ENCODE peak calls at places on chromosomes 16 and 17, in ten cellular contexts. P, S, Y, U, Q, R, W, D, I and M are unnamed samples.

GRCh38 chr16:84643180-84643583 is 5.1 kb upstream of the KLHL36 start:
- DNase-seq in D (no peak), R (no peak), S (no peak), Y (no peak), W (peak), P (no peak), U (no peak), Q (peak), I (no peak), M (peak)

GRCh38 chr16:89331371-89332109 is 114.0 kb downstream of the ZNF778 start:
- DNase-seq in Y (no peak), Q (no peak), W (no peak), R (no peak), U (no peak), D (no peak), P (no peak), I (no peak), S (no peak), M (no peak)

GRCh38 chr16:3121843-3122467 is 9.6 kb downstream of the ZNF205 start:
- DNase-seq in R (no peak), S (peak), Q (no peak), D (no peak), P (no peak), W (no peak), Y (no peak), U (no peak), I (no peak), M (no peak)

GRCh38 chr17:35286120-35286781 is 43.4 kb downstream of the SLFN5 start:
- DNase-seq in P (no peak), S (no peak), I (no peak), D (no peak), Y (no peak), W (no peak), Q (no peak), R (no peak), U (no peak), M (no peak)

GRCh38 chr17:45282683-45283644 is 21.1 kb upstream of the SPATA32 start:
- DNase-seq in Y (peak), U (no peak), P (no peak), R (no peak), D (no peak), S (peak), Q (no peak), W (no peak), I (no peak), M (no peak)

GRCh38 chr16:11627822-11628457 is 40.3 kb upstream of the SNN start:
- DNase-seq in R (peak), S (peak), W (no peak), U (no peak), I (no peak), D (no peak), Y (no peak), Q (no peak), P (no peak), M (peak)

GRCh38 chr17:13393841-13394710 is 207.7 kb downstream of the HS3ST3A1 start:
- DNase-seq in D (no peak), I (no peak), W (no peak), Q (no peak), R (no peak), P (no peak), S (no peak), U (no peak), Y (no peak), M (no peak)

GRCh38 chr16:48384305-48384981 is 770 bp downstream of the SIAH1 start:
- DNase-seq in U (peak), W (peak), I (no peak), S (peak), Q (peak), R (peak), P (peak), D (no peak), Y (peak), M (peak)

GRCh38 chr17:17018021-17018441 is 24.2 kb upstream of the MPRIP start:
- DNase-seq in U (no peak), I (no peak), Q (no peak), D (no peak), S (no peak), R (no peak), P (no peak), W (no peak), Y (no peak), M (no peak)

GRCh38 chr17:42203354-42203753 is 9.1 kb upstream of the GHDC start:
- DNase-seq in U (no peak), Q (no peak), D (no peak), W (no peak), S (no peak), R (no peak), Y (no peak), I (no peak), P (no peak), M (no peak)

GRCh38 chr16:54817432-54817831 is 113.2 kb upstream of the IRX5 start:
- DNase-seq in I (no peak), Q (no peak), W (no peak), S (peak), D (no peak), U (no peak), R (no peak), P (no peak), Y (peak), M (no peak)

GRCh38 chr17:77375917-77376651 is 235.3 kb downstream of the SEC14L1 start:
- DNase-seq in Y (no peak), D (no peak), P (no peak), S (no peak), U (peak), W (no peak), I (no peak), Q (no peak), R (no peak), M (no peak)

GRCh38 chr17:74957935-74958549 is 14.5 kb downstream of the HID1 start:
- DNase-seq in U (peak), Y (peak), Q (peak), P (peak), W (peak), I (peak), D (peak), S (peak), R (peak), M (peak)

GRCh38 chr17:33575046-33575445 is 282.0 kb upstream of the ASIC2 start:
- DNase-seq in R (no peak), S (no peak), W (no peak), U (no peak), I (no peak), Q (no peak), P (no peak), Y (no peak), D (no peak), M (no peak)

GRCh38 chr17:29977836-29978235 is 36.4 kb downstream of the EFCAB5 start:
- DNase-seq in U (no peak), D (no peak), I (no peak), R (no peak), S (no peak), Q (no peak), Y (peak), P (no peak), W (no peak), M (no peak)

GRCh38 chr16:81707411-81708321 is 71.4 kb upstream of the PLCG2 start:
- DNase-seq in P (no peak), I (peak), Y (peak), W (peak), D (no peak), R (peak), Q (peak), S (no peak), U (no peak), M (no peak)

GRCh38 chr16:84885024-84885910 is 65.5 kb downstream of the CRISPLD2 start:
- DNase-seq in Q (no peak), W (no peak), R (no peak), P (no peak), U (no peak), I (peak), Y (no peak), S (no peak), D (no peak), M (peak)

GRCh38 chr17:66580178-66580577 is 254.7 kb upstream of the CACNG5 start:
- DNase-seq in W (peak), Y (no peak), P (no peak), U (no peak), D (no peak), S (no peak), R (no peak), I (no peak), Q (peak), M (no peak)

GRCh38 chr16:88195021-88195581 is 187.7 kb upstream of the ZNF469 start:
- DNase-seq in Q (peak), S (no peak), W (no peak), Y (no peak), D (no peak), I (no peak), R (no peak), U (no peak), P (no peak), M (no peak)

GRCh38 chr17:79707931-79708891 is 22.5 kb upstream of the ENPP7 start:
- DNase-seq in U (peak), R (peak), S (peak), Y (peak), Q (peak), I (no peak), P (peak), D (peak), W (no peak), M (no peak)

GRCh38 chr16:4309102-4309832 is 6.6 kb upstream of the GLIS2 start:
- DNase-seq in W (no peak), U (no peak), Y (no peak), S (no peak), P (no peak), Q (no peak), D (no peak), I (no peak), R (peak), M (no peak)

GRCh38 chr17:67136191-67137025 is 92.1 kb downstream of the CACNG1 start:
- DNase-seq in Q (no peak), I (no peak), U (no peak), S (no peak), P (no peak), D (no peak), R (no peak), Y (no peak), W (no peak), M (no peak)

GRCh38 chr17:65755799-65756198 is 194.4 kb upstream of the AXIN2 start:
- DNase-seq in U (no peak), Q (no peak), R (no peak), D (no peak), P (no peak), S (no peak), W (no peak), Y (no peak), I (no peak), M (no peak)

GRCh38 chr16:27483624-27484023 is 66.1 kb downstream of the GTF3C1 start:
- DNase-seq in D (no peak), Y (no peak), W (no peak), I (no peak), R (no peak), U (no peak), Q (no peak), S (no peak), P (no peak), M (no peak)